ENCODE peak calls at places on chromosome 10, in four cellular contexts. S is MG63, K is neuronal stem cell, V is suprapubic skin. O is an unnamed sample. For H3K27me3, the result is how much of the 10 kb centered on the place peaks cover.

GRCh38 chr10:17453377-17454091 is 861 bp downstream of the ST8SIA6 start:
- DNase-seq in S (peak), K (peak), V (peak), O (no peak)

GRCh38 chr10:116891208-116891607 is 41.9 kb downstream of the ENO4 start:
- DNase-seq in S (peak), K (no peak), V (no peak), O (peak)

GRCh38 chr10:92408017-92408361 is 117.0 kb downstream of the MARCHF5 start:
- DNase-seq in S (no peak), K (no peak), V (no peak), O (no peak)

GRCh38 chr10:77290528-77291155 is 347.0 kb downstream of the KCNMA1 start:
- DNase-seq in S (peak), K (no peak), V (no peak), O (no peak)

GRCh38 chr10:64813391-64813790 is 1292.2 kb downstream of the REEP3 start:
- DNase-seq in S (no peak), K (no peak), V (no peak), O (no peak)

GRCh38 chr10:51804861-51805260 is 105.5 kb upstream of the CSTF2T start:
- DNase-seq in S (no peak), K (no peak), V (no peak), O (no peak)

GRCh38 chr10:8594711-8595110 is 540.2 kb downstream of the GATA3 start:
- DNase-seq in S (no peak), K (no peak), V (no peak), O (no peak)

GRCh38 chr10:75544923-75545322 is 113.5 kb downstream of the LRMDA start:
- DNase-seq in S (no peak), K (no peak), V (no peak), O (no peak)

GRCh38 chr10:48794074-48794473 is 109.4 kb downstream of the WDFY4 start:
- DNase-seq in S (no peak), K (no peak), V (no peak), O (no peak)
- H3K27me3 ChIP-seq in S (under half), K (under half), V (under half), O (under half)

GRCh38 chr10:114207349-114207748 is 28.2 kb downstream of the TDRD1 start:
- DNase-seq in S (no peak), K (no peak), V (no peak), O (no peak)
- H3K27me3 ChIP-seq in S (under half), K (under half), V (under half), O (under half)

DNA sequence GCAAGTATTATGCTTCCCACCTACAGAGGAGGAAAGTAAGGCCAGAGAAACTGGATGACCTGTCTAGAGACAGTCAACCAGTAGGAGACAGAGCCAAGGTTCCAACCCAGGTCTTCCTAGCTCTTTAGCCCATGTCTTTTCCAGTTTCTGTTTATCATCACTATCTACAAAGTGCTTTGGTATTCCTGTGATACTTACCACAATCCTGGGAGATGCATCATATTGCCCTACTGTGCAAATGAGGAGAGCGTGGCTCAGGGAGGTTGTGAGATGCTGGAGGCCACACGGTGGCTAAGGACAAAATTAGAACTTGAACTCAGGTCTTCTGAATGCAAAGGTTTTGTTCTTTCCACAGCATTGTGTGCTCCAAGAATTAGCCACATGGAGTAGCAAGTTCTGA is 11.2 kb upstream of the PLEKHA1 start:
- DNase-seq in S (no peak), K (no peak), V (no peak), O (no peak)
- H3K27me3 ChIP-seq in S (under half), K (under half), V (under half), O (under half)

GRCh38 chr10:71217266-71218045 is 5.1 kb downstream of the UNC5B start:
- DNase-seq in S (peak), K (no peak), V (no peak), O (no peak)

GRCh38 chr10:71214641-71215160 is 2.3 kb downstream of the UNC5B start:
- DNase-seq in S (no peak), K (no peak), V (no peak), O (no peak)

GRCh38 chr10:71216751-71217265 is 4.4 kb downstream of the UNC5B start:
- DNase-seq in S (no peak), K (no peak), V (no peak), O (no peak)

GRCh38 chr10:71218046-71218832 is 5.9 kb downstream of the UNC5B start:
- DNase-seq in S (peak), K (no peak), V (no peak), O (peak)

DNA sequence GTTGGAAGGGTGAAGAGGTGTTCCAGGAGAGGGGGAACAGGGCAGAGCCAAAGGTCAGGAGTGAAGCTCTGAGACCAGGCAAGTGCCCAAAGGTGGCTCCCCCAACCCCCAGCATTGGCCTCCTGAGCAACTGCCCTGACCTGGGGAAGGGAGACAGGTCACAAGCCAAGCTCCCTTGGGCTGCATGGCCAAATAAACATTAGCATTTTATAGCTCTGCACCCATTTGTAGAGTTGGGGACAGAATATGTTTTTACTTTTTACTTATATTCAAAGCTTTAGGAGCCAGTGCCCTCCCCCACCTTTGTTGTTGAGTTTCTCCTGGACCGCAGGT is 4.0 kb downstream of the UNC5B start:
- DNase-seq in S (no peak), K (no peak), V (no peak), O (no peak)
- H3K27me3 ChIP-seq in S (under half), K (under half), V (under half), O (under half)

GRCh38 chr10:100334762-100335161 is 4.7 kb upstream of the PKD2L1 start:
- DNase-seq in S (no peak), K (no peak), V (no peak), O (no peak)
- H3K27me3 ChIP-seq in S (under half), K (under half), V (under half), O (under half)

GRCh38 chr10:49596836-49597235 is 13.3 kb upstream of the SLC18A3 start:
- DNase-seq in S (no peak), K (no peak), V (no peak), O (no peak)
- H3K27me3 ChIP-seq in S (under half), K (under half), V (under half), O (under half)

GRCh38 chr10:101311440-101312067 is 42.4 kb upstream of the BTRC start:
- DNase-seq in S (no peak), K (no peak), V (no peak), O (peak)

GRCh38 chr10:101304316-101304715 is 49.6 kb upstream of the BTRC start:
- DNase-seq in S (no peak), K (no peak), V (no peak), O (no peak)

GRCh38 chr10:101310528-101311439 is 43.2 kb upstream of the BTRC start:
- DNase-seq in S (no peak), K (no peak), V (no peak), O (no peak)

GRCh38 chr10:101305241-101306230 is 48.4 kb upstream of the BTRC start:
- DNase-seq in S (no peak), K (no peak), V (no peak), O (peak)

DNA sequence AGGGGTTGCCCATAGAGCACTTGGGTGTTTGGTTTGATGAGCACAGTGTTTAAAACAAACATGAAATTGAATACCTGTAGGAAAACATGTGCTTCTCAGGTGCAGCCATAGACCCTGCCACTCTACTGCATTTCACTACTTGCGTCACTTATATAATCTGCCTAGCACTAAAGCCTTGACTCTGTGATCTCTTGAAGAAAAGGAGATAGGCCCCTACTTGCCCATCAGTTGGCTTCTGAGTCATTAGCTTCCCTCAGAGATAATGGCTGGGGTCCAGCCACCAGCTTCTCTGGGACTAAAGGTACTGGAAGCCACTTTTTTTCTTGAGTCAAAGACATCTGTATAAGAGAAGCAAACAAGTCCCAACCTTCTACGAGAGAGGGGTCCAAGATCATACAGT is 45.9 kb upstream of the BTRC start:
- DNase-seq in S (no peak), K (no peak), V (no peak), O (no peak)
- H3K27me3 ChIP-seq in S (under half), K (under half), V (half or more), O (under half)

DNA sequence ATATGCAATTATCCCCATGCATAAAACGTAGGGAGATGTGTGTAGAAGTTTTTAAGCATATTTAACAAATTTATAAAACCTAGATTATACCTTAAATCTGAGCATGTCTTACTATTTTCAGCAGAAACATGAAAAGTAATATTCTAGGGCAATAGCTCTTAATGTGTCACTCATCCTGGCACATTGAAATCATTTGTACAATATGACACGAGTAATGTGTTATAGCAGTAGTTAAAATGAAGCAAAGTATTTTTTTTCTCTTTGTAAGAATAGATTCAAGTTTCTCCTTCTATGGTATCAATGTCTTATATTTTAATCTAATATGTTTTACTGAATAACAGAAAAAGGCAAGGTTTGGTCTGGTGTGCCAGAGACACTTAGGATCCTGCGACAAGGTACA is 274.9 kb upstream of the PLXDC2 start:
- DNase-seq in S (no peak), K (no peak), V (no peak), O (no peak)
- H3K27me3 ChIP-seq in S (under half), K (under half), V (under half), O (under half)

DNA sequence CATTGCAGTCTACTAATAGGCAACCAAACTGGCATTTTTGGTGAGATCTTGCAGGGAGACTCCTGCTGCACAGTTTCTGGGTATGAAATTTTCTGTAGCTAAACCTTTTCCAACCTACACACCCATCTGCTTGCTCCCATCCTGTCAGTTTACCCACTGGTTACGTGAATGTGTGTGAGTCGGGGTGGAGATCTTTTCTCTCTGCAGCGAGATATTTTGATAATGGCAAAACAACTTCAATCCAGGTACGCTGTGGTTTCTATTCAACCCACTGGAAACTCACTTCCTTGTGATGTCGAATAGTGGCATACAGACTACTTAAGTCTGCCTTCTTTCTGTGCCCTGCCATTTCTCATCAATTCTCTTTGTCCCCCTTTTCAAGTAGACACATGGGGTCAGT is 4.5 kb downstream of the PLEKHA1 start:
- DNase-seq in S (no peak), K (no peak), V (no peak), O (no peak)
- H3K27me3 ChIP-seq in S (under half), K (under half), V (under half), O (under half)